ENCODE peak calls at places on chromosomes 4 and X, in four cellular contexts. One of them, this sample, is unnamed.

GRCh38 chr4:26893491-26893890 is 32.9 kb downstream of the STIM2 start:
- DNase-seq in GM12878: no peak
- DNase-seq in HepG2: no peak
- DNase-seq in HCT116: no peak
- DNase-seq in this sample: no peak

GRCh38 chr4:30821891-30822612 is 101.9 kb downstream of the PCDH7 start:
- DNase-seq in HCT116: peak; percentile 94
- DNase-seq in GM12878: no peak
- DNase-seq in HepG2: no peak
- DNase-seq in this sample: no peak

GRCh38 chr4:57078685-57079521 is 31.3 kb downstream of the IGFBP7 start:
- DNase-seq in GM12878: no peak
- DNase-seq in HepG2: peak; percentile 46
- DNase-seq in HCT116: no peak
- DNase-seq in this sample: no peak

GRCh38 chrX:37603938-37604409 is 32.5 kb downstream of the LANCL3 start:
- DNase-seq in GM12878: peak; percentile 2
- DNase-seq in HCT116: no peak
- DNase-seq in HepG2: no peak
- DNase-seq in this sample: no peak

GRCh38 chr4:1531683-1532548 is 125.7 kb upstream of the NKX1-1 start:
- DNase-seq in HepG2: no peak
- DNase-seq in GM12878: no peak
- DNase-seq in HCT116: no peak
- DNase-seq in this sample: no peak

GRCh38 chr4:163866728-163867313 is 372.3 kb downstream of the TMA16 start:
- DNase-seq in GM12878: no peak
- DNase-seq in HCT116: no peak
- DNase-seq in HepG2: no peak
- DNase-seq in this sample: no peak

GRCh38 chr4:153038493-153039311 is 102.6 kb downstream of the FHDC1 start:
- DNase-seq in HepG2: peak; percentile 87
- DNase-seq in HCT116: no peak
- DNase-seq in GM12878: no peak
- DNase-seq in this sample: no peak

GRCh38 chr4:188023682-188024081 is 28.1 kb downstream of the ZFP42 start:
- DNase-seq in GM12878: no peak
- DNase-seq in HepG2: no peak
- DNase-seq in HCT116: no peak
- DNase-seq in this sample: no peak

GRCh38 chr4:108155373-108155772 is 13.4 kb downstream of the LEF1 start:
- DNase-seq in GM12878: no peak
- DNase-seq in HCT116: no peak
- DNase-seq in HepG2: no peak
- DNase-seq in this sample: no peak

GRCh38 chr4:176784816-176785215 is 7.9 kb downstream of the VEGFC start:
- DNase-seq in GM12878: no peak
- DNase-seq in HCT116: no peak
- DNase-seq in HepG2: no peak
- DNase-seq in this sample: no peak

GRCh38 chr4:122652379-122652778 is 31.5 kb upstream of the IL21 start:
- DNase-seq in HepG2: peak; percentile 14
- DNase-seq in GM12878: no peak
- DNase-seq in HCT116: peak; percentile 60
- DNase-seq in this sample: peak; percentile 4

GRCh38 chr4:60315586-60315985 is 884.5 kb upstream of the ADGRL3 start:
- DNase-seq in HCT116: no peak
- DNase-seq in HepG2: no peak
- DNase-seq in GM12878: no peak
- DNase-seq in this sample: no peak

GRCh38 chr4:168128601-168129000 is 36.3 kb downstream of the ANXA10 start:
- DNase-seq in HCT116: no peak
- DNase-seq in HepG2: no peak
- DNase-seq in GM12878: no peak
- DNase-seq in this sample: no peak

GRCh38 chr4:130395871-130396270 is 1299.9 kb downstream of the C4orf33 start:
- DNase-seq in GM12878: no peak
- DNase-seq in HCT116: no peak
- DNase-seq in HepG2: no peak
- DNase-seq in this sample: peak; percentile 15

GRCh38 chr4:151935411-151935810 is 174.6 kb upstream of the GATB start:
- DNase-seq in HepG2: no peak
- DNase-seq in GM12878: no peak
- DNase-seq in HCT116: no peak
- DNase-seq in this sample: no peak

GRCh38 chrX:31021537-31021936 is 50.3 kb downstream of the FTHL17 start:
- DNase-seq in GM12878: no peak
- DNase-seq in HCT116: no peak
- DNase-seq in HepG2: no peak
- DNase-seq in this sample: no peak

GRCh38 chrX:48715066-48715465 is 18.5 kb downstream of the SUV39H1 start:
- DNase-seq in HepG2: no peak
- DNase-seq in GM12878: no peak
- DNase-seq in HCT116: no peak
- DNase-seq in this sample: no peak

GRCh38 chr4:6987566-6987920 is 55.6 kb upstream of the TADA2B start:
- DNase-seq in HCT116: no peak
- DNase-seq in GM12878: no peak
- DNase-seq in HepG2: no peak
- DNase-seq in this sample: no peak

GRCh38 chrX:130339408-130340222 is at the start of gene SLC25A14:
- DNase-seq in HCT116: peak; percentile 51
- DNase-seq in HepG2: peak; percentile 76
- DNase-seq in GM12878: peak; percentile 38
- DNase-seq in this sample: peak; percentile 22
- TF ChIP-seq REST in HCT116: no peak
- TF ChIP-seq REST in HepG2: no peak
- TF ChIP-seq REST in GM12878: no peak
- TF ChIP-seq REST in this sample: no peak

GRCh38 chr4:28341784-28342183 is 1481.1 kb downstream of the STIM2 start:
- DNase-seq in GM12878: no peak
- DNase-seq in HepG2: no peak
- DNase-seq in HCT116: no peak
- DNase-seq in this sample: no peak
- TF ChIP-seq SIN3A in GM12878: no peak
- TF ChIP-seq SIN3A in HepG2: no peak
- TF ChIP-seq SIN3A in HCT116: no peak
- TF ChIP-seq SIN3A in this sample: no peak

DNA sequence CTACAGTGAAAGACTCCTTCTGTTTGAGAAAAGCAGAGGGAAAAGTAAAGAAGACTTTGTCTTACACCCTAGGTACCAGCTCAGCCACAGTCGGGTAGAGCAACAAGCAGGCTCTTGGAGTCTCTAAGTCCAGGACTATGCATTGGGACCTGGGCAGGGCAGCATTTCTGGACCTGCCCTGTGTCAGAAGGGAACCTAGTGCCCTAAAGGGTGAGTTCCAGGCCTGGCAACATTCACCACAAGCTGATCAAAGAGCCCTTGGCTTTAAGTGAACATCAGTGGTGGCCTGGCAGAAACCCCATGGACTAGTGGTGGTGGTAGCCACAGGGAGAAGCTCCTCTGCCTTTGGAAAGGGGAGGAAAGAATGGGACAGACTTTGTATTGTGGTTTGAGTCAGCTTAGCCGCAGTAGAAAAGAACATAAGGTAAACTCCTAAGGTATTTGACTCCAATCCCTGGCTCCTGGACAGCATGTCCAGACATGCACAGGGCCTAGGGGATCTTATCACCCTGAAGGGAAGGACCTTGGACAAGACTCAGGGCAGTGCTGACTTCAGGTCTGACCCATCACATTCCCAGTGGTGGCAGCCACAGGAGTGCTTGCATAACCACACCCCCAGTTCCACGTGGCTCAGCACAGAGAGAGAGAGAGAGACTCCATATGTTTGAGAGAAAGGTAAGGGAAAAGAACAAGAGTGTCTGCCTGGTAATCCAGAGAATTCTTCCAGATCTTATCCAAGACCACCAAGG is 32.6 kb downstream of the CCDC158 start:
- DNase-seq in HCT116: no peak
- DNase-seq in GM12878: no peak
- DNase-seq in HepG2: peak; percentile 58
- DNase-seq in this sample: no peak
- TF ChIP-seq REST in HCT116: no peak
- TF ChIP-seq REST in GM12878: no peak
- TF ChIP-seq REST in HepG2: no peak
- TF ChIP-seq REST in this sample: no peak

DNA sequence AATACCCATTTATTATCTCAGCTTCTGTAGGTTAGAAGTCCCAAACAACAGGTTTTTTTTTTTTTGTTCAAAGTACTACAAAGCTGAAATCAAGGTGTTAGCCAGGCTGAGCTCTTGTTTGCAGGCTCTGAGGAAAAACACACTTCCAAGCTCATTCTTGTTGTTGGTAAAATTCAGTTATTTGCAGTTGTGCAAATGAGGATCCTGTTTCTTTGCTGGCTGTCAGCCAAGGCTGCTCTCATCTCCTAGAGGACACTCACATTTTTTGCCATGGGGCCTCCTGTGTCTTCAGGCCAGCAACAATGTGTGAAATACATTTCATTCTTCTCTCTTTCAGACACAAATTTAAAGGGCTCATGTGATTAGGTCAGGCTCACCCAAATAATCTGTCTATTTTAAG is 60.3 kb upstream of the HSD17B10 start:
- DNase-seq in HepG2: no peak
- DNase-seq in HCT116: no peak
- DNase-seq in GM12878: no peak
- DNase-seq in this sample: no peak
- TF ChIP-seq SIN3A in HepG2: no peak
- TF ChIP-seq SIN3A in HCT116: no peak
- TF ChIP-seq SIN3A in GM12878: no peak
- TF ChIP-seq SIN3A in this sample: no peak

GRCh38 chr4:104044369-104044768 is 324.6 kb upstream of the TACR3 start:
- DNase-seq in HCT116: no peak
- DNase-seq in HepG2: no peak
- DNase-seq in GM12878: no peak
- DNase-seq in this sample: no peak
- TF ChIP-seq REST in HCT116: no peak
- TF ChIP-seq REST in HepG2: no peak
- TF ChIP-seq REST in GM12878: no peak
- TF ChIP-seq REST in this sample: no peak

GRCh38 chr4:81052119-81053068 is 21.9 kb downstream of the BMP3 start:
- DNase-seq in GM12878: peak; percentile 91
- DNase-seq in HCT116: peak; percentile 59
- DNase-seq in HepG2: peak; percentile 51
- DNase-seq in this sample: no peak
- TF ChIP-seq SIN3A in GM12878: no peak
- TF ChIP-seq SIN3A in HCT116: no peak
- TF ChIP-seq SIN3A in HepG2: no peak
- TF ChIP-seq SIN3A in this sample: no peak

DNA sequence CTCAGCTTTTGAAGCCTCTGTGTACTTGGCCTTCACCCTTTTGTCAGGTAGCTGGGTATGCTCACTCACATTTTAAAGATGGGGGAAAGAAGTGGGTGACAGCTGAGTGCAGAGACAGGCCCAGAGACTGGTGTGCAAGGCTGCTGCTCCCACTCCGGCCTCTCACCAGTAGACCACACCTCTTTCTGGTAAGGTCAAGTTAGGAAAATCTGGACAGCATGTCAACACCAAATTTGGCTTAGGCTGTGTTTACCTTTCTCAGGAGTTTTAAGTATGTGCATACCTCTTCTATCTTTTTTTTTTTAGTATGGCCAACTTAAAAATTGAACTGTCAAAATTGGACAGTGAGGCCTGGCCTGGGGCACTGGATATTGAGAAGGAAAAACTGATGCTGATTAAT is 66.6 kb downstream of the CLDN22 start:
- DNase-seq in GM12878: no peak
- DNase-seq in HCT116: no peak
- DNase-seq in HepG2: no peak
- DNase-seq in this sample: no peak
- TF ChIP-seq REST in GM12878: no peak
- TF ChIP-seq REST in HCT116: no peak
- TF ChIP-seq REST in HepG2: no peak
- TF ChIP-seq REST in this sample: no peak

GRCh38 chrX:153417637-153418036 is 6.4 kb downstream of the ZFP92 start:
- DNase-seq in GM12878: no peak
- DNase-seq in HCT116: no peak
- DNase-seq in HepG2: no peak
- DNase-seq in this sample: no peak

GRCh38 chrX:153413731-153414130 is 2.5 kb downstream of the ZFP92 start:
- DNase-seq in HepG2: no peak
- DNase-seq in HCT116: no peak
- DNase-seq in GM12878: no peak
- DNase-seq in this sample: no peak

GRCh38 chrX:153412746-153413720 is 1.8 kb downstream of the ZFP92 start:
- DNase-seq in HCT116: no peak
- DNase-seq in GM12878: no peak
- DNase-seq in HepG2: no peak
- DNase-seq in this sample: no peak

GRCh38 chrX:153416781-153417180 is 5.5 kb downstream of the ZFP92 start:
- DNase-seq in GM12878: no peak
- DNase-seq in HCT116: no peak
- DNase-seq in HepG2: no peak
- DNase-seq in this sample: no peak

DNA sequence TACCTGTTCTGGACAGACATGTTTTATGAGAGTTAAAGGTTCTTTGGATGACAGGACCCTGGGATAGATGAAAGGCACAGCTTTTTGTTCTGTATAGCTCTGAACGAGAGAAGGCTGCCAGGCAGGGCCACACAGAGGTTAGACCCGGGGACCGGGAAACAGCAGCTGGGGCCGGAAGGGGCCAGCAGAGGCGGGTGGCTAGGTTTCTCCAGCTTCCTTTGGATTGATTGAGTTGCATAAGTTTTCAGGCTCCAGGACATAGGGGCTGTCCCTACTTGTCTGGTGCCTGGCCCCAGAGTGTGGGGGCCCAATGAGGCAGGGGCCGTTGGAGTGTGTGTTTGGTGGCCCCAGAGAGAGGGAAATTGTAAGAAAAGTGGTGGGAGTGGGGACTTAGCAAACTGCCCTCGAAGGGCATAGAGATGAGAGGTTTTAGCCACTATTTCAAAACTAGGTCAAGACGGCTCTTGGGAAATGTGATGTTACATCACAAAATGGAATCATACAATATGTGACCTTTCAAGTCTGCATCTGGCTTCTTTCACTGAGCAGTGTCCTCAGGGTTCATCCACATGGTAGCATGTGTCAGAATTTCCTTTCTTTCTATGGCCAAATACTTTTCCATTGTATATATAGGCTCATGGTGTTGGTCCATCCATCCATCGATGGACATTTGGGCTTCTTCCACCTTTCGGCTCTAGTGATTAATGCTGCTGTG is 3.7 kb downstream of the ZFP92 start:
- DNase-seq in GM12878: no peak
- DNase-seq in HCT116: no peak
- DNase-seq in HepG2: no peak
- DNase-seq in this sample: no peak
- TF ChIP-seq SIN3A in GM12878: no peak
- TF ChIP-seq SIN3A in HCT116: no peak
- TF ChIP-seq SIN3A in HepG2: no peak
- TF ChIP-seq SIN3A in this sample: no peak

This sample was measured in Panc1.